ENCODE peak calls at places on chromosomes 6 and 20, in four cellular contexts. U is neuronal stem cell, J is heart left ventricle, I is left lung. T is an unnamed sample.

GRCh38 chr6:167826230-167827061 is at the start of gene AFDN:
- DNase-seq in J (peak; percentile 77), U (peak; percentile 53), I (peak; percentile 92), T (peak; percentile 89)

GRCh38 chr20:8152183-8152582 is 20.1 kb downstream of the PLCB1 start:
- DNase-seq in U (no peak), I (no peak), J (no peak), T (no peak)

GRCh38 chr6:70411948-70412796 is 1.1 kb upstream of the FAM135A start:
- DNase-seq in U (no peak), I (no peak), J (no peak), T (no peak)

GRCh38 chr6:149815788-149816187 is 48.4 kb downstream of the LRP11 start:
- DNase-seq in J (no peak), U (no peak), I (no peak), T (no peak)

GRCh38 chr20:36891211-36891610 is 15.3 kb downstream of the TLDC2 start:
- DNase-seq in I (no peak), J (no peak), U (no peak), T (no peak)

GRCh38 chr6:42428326-42429041 is 23.2 kb downstream of the TRERF1 start:
- DNase-seq in J (peak; percentile 76), I (no peak), U (no peak), T (no peak)

GRCh38 chr6:11202513-11203305 is 29.8 kb downstream of the NEDD9 start:
- DNase-seq in J (no peak), U (peak; percentile 37), I (no peak), T (peak; percentile 75)

GRCh38 chr6:9933674-9934073 is 481.2 kb downstream of the TFAP2A start:
- DNase-seq in J (no peak), I (no peak), U (no peak), T (no peak)

GRCh38 chr6:23518294-23518693 is 607.7 kb upstream of the NRSN1 start:
- DNase-seq in J (no peak), I (peak; percentile 18), U (no peak), T (peak; percentile 55)

GRCh38 chr20:33940701-33941100 is 53.0 kb upstream of the RALY start:
- DNase-seq in J (no peak), U (no peak), I (no peak), T (no peak)

GRCh38 chr6:35486005-35486925 is 10.6 kb downstream of the TEAD3 start:
- DNase-seq in J (no peak), I (peak; percentile 91), U (no peak), T (peak; percentile 94)

GRCh38 chr20:47382746-47383145 is 26.2 kb upstream of the ZMYND8 start:
- DNase-seq in J (no peak), U (no peak), I (peak; percentile 29), T (no peak)

GRCh38 chr20:1860446-1860845 is 34.8 kb upstream of the SIRPA start:
- DNase-seq in U (no peak), I (no peak), J (no peak), T (no peak)

GRCh38 chr20:14343658-14344057 is 6.2 kb upstream of the FLRT3 start:
- DNase-seq in I (no peak), U (no peak), J (no peak), T (no peak)

GRCh38 chr20:3710027-3710426 is 2.4 kb downstream of the SIGLEC1 start:
- DNase-seq in I (no peak), J (peak; percentile 39), U (no peak), T (peak; percentile 45)

GRCh38 chr6:113329942-113330897 is 526.9 kb upstream of the MARCKS start:
- DNase-seq in U (no peak), J (no peak), I (no peak), T (no peak)

GRCh38 chr6:113328886-113329381 is 528.2 kb upstream of the MARCKS start:
- DNase-seq in U (no peak), J (no peak), I (no peak), T (no peak)

DNA sequence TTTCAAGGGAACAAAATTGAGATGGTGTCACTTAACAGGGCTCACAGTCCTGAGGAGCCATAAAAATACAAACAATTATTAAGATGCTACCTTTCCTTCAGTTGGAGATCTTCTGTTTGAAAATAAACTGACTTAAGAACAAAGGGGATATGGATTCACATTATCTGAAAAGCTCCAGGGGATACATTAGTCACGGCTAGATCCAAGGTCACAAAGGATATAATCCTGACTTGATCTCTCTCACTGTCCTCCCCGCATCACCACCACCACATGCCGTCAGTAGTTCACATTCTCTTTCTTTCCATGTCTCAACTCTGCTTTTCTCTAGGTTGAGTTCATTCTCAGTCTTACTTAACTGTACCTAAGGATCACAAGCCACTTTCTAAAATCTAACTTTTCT is 530.4 kb upstream of the MARCKS start:
- DNase-seq in U (no peak), J (no peak), I (no peak), T (no peak)
- H3K4me1 ChIP-seq in U (peaks cover 2% of the 10 kb centered on the region), J (no peaks in the 10 kb centered on the region), I (no peaks in the 10 kb centered on the region), T (peaks cover 4% of the 10 kb centered on the region)

DNA sequence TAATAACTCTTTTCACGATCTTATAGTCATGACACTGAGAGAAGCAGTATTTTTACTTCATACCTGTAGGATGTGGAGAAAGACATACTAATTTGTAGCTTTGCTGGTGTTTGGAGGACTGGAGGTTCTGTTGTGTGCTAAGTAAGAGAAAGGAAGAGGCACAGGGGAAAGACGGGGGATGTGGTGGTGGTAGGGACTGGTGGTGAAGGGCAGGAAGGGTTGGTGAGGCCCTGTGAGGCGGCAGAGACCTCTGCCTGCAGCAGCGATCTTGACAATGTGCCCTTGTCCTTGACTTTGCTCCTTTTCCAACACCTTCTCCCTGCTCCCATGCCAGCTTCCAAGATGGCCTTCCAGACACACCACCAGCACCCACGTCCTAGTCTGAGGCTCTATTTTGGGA is 32.6 kb upstream of the MPC1 start:
- DNase-seq in U (no peak), J (no peak), I (no peak), T (no peak)
- H3K27ac ChIP-seq in U (no peak overlapping the region), J (no peak overlapping the region), I (no peak overlapping the region), T (no peak overlapping the region)

GRCh38 chr6:111098597-111098996 is 11.3 kb downstream of the SLC16A10 start:
- DNase-seq in J (no peak), U (no peak), I (no peak), T (no peak)
- H3K4me1 ChIP-seq in J (no peaks in the 10 kb centered on the region), U (no peaks in the 10 kb centered on the region), I (no peaks in the 10 kb centered on the region), T (no peaks in the 10 kb centered on the region)

DNA sequence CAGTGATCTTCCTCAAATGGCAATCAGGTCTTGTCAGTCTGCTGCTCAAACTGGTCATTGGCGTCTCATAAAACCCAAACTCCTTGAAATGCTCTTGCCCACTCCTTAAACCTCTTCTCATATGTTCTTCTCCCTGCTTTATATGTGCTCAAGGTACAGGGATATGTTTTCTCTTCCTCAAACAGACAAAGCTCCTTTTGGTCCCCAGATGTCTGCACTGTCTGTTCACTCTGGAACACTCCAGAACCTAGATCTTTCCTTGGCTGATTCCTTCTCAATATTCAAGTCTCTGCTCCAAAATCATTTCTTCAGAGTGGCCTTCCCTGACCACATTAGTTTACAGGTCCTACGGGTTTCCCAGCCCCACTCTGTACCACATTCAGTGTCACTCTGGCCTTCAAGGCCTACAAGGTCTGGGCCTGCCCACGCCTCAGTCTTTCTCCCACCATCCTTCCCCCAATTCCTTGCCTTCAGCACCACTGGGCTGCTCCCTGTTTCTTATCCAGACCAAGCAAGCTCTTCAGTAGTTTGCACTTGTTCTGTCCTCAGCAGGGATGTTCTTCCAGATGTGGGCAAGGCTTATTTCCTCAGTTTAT is 9.0 kb downstream of the THEMIS start:
- DNase-seq in U (no peak), I (no peak), J (no peak), T (no peak)
- H3K27ac ChIP-seq in U (no peak overlapping the region), I (no peak overlapping the region), J (no peak overlapping the region), T (no peak overlapping the region)

DNA sequence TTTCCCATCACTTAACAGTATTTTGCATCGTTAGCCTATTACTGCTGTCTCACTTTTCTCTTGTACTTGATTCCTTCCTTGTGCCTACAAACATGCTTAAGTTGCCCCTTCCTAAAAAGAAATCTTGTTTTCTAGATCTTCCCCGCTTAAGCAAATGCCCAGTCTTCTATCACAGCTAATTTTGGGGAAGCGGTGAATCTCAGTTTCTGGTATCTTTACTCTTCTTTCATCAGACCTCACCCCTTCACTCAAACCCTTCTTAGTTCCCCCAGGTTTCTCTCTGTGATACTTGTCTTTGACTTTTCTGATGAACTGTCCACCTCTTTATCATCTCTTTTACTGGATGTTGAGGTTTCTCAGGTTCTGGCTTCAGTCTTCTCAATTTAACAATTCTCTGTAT is 14.2 kb downstream of the VAPB start:
- DNase-seq in J (no peak), U (no peak), I (no peak), T (no peak)
- H3K4me1 ChIP-seq in J (peaks cover 14% of the 10 kb centered on the region), U (no peaks in the 10 kb centered on the region), I (no peaks in the 10 kb centered on the region), T (peaks cover 3% of the 10 kb centered on the region)